ENCODE peak calls at places on chromosomes 1 and 21, in six cellular contexts. G is HAP-1, N is Panc1, V is suprapubic skin, P is tibial nerve, S is lower lobe of right lung. H is an unnamed sample.

GRCh38 chr1:63976006-63976405 is 202.2 kb downstream of the ROR1 start:
- DNase-seq in G (no peak), N (no peak), V (no peak), P (no peak), S (no peak), H (no peak)

GRCh38 chr1:61588736-61589381 is 136.1 kb downstream of the TM2D1 start:
- DNase-seq in G (peak; percentile 63), N (peak; percentile 50), V (no peak), P (no peak), S (peak; percentile 53), H (peak; percentile 10)

GRCh38 chr1:118963456-118964430 is 24.4 kb downstream of the TBX15 start:
- DNase-seq in G (no peak), N (no peak), V (no peak), P (no peak), S (no peak), H (no peak)

GRCh38 chr1:61851849-61852692 is 109.8 kb downstream of the PATJ start:
- DNase-seq in G (peak; percentile 71), N (no peak), V (no peak), P (no peak), S (no peak), H (peak; percentile 16)

GRCh38 chr21:15094706-15095105 is 29.9 kb upstream of the NRIP1 start:
- DNase-seq in G (no peak), N (no peak), V (no peak), P (no peak), S (no peak), H (no peak)

GRCh38 chr1:211654838-211655787 is 20.3 kb downstream of the NEK2 start:
- DNase-seq in G (peak; percentile 80), N (no peak), V (peak; percentile 92), P (peak; percentile 78), S (peak; percentile 90), H (no peak)

GRCh38 chr21:39656209-39656608 is 43.5 kb downstream of the B3GALT5 start:
- DNase-seq in G (no peak), N (no peak), V (no peak), P (no peak), S (no peak), H (no peak)

GRCh38 chr1:24910751-24911650 is 19.1 kb downstream of the RUNX3 start:
- DNase-seq in G (no peak), N (no peak), V (no peak), P (no peak), S (peak; percentile 66), H (no peak)

GRCh38 chr21:45979651-45980050 is 1.9 kb upstream of the COL6A1 start:
- DNase-seq in G (no peak), N (no peak), V (no peak), P (no peak), S (peak; percentile 19), H (no peak)

GRCh38 chr1:33163621-33164071 is 18.2 kb downstream of the TRIM62 start:
- DNase-seq in G (no peak), N (no peak), V (no peak), P (no peak), S (no peak), H (no peak)

GRCh38 chr1:216054593-216054992 is 368.7 kb downstream of the USH2A start:
- DNase-seq in G (no peak), N (no peak), V (no peak), P (no peak), S (no peak), H (no peak)

GRCh38 chr1:85605519-85606413 is 25.2 kb downstream of the CCN1 start:
- DNase-seq in G (no peak), N (peak; percentile 30), V (no peak), P (no peak), S (no peak), H (no peak)

GRCh38 chr1:154500533-154500932 is 1.5 kb upstream of the TDRD10 start:
- DNase-seq in G (no peak), N (no peak), V (no peak), P (no peak), S (no peak), H (no peak)
- H3K27me3 ChIP-seq in G (peaks cover 33% of the 10 kb centered on the region), N (peaks cover 25% of the 10 kb centered on the region), V (peaks cover 42% of the 10 kb centered on the region), P (peaks cover 72% of the 10 kb centered on the region), S (peaks cover 25% of the 10 kb centered on the region), H (peaks cover 36% of the 10 kb centered on the region)

DNA sequence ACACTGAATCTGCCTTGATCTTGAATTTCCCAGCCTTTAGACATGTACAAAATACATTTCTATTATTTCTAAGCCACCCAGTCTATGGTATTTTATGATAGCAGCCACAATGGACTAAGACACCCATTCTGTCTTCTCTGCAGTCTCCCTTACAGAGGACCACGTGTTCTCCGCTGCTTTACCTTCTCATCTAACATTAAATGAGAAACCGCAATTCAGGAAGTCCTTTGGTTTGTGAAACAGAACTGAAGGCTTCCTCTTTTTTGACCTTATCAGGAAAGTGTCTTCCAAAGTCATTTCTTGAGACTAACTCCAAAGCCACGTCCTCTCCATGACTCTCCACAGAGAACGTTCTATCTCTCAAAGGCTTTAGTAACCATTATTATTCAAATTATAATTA is 560.1 kb downstream of the OMA1 start:
- DNase-seq in G (no peak), N (no peak), V (no peak), P (no peak), S (no peak), H (no peak)
- H3K27me3 ChIP-seq in G (no peaks in the 10 kb centered on the region), N (no peaks in the 10 kb centered on the region), V (no peaks in the 10 kb centered on the region), P (no peaks in the 10 kb centered on the region), S (peaks cover 5% of the 10 kb centered on the region), H (no peaks in the 10 kb centered on the region)

GRCh38 chr1:47725000-47725731 is 272.0 kb downstream of the TRABD2B start:
- DNase-seq in G (no peak), N (no peak), V (no peak), P (no peak), S (no peak), H (no peak)
- H3K27me3 ChIP-seq in G (no peaks in the 10 kb centered on the region), N (peaks cover 8% of the 10 kb centered on the region), V (peaks cover 42% of the 10 kb centered on the region), P (peaks cover 34% of the 10 kb centered on the region), S (peaks cover 44% of the 10 kb centered on the region), H (peaks cover 38% of the 10 kb centered on the region)

DNA sequence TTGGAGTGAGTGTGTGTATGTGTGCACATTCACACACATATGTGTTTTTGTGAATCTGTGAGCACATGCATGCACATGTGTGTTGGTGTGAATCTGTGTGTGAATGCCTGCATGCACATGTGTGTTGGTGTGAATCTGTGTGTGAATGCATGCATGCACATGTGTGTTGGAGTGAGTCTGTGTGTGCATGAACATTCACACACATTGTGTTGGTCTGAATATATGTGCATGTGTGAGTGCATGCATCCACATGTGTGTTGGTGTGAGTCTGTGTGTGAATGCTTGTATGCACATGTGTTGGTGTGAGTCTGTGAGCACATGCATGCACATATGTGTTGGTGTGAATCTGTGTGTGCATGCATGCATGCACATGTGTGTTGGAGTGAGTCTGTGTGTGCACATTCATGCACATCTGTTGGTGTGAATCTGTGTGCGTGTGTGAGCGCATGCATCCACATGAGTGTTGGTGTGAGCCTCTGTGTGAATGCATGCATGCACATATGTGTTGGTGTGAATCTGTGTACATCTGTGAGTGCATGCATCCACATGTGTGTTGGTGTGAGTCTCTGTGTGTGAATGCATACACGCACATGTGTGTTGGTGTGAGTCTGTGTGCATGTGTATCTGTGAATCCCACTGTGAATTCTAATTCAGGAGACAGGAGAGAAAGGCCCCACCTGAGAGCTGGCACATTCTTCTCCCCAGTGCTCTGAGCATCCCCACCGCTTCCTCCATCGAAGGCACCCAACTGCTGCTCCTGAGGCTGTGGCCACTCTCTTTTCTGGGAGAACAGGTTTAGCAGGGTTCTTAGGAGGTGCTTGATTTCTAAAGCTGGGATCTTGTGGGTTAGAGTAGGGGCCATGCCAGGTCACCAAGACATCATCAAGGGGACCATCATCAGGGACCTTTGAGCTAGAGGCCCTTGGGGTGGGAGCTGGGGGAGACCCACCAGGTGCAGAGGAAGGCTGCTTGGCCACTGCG is 117.5 kb upstream of the ARHGEF16 start:
- DNase-seq in G (no peak), N (no peak), V (no peak), P (no peak), S (no peak), H (no peak)
- H3K27me3 ChIP-seq in G (no peaks in the 10 kb centered on the region), N (no peaks in the 10 kb centered on the region), V (peaks cover 70% of the 10 kb centered on the region), P (no peaks in the 10 kb centered on the region), S (peaks cover 5% of the 10 kb centered on the region), H (peaks cover 22% of the 10 kb centered on the region)

GRCh38 chr1:38505950-38506349 is 353.6 kb downstream of the RRAGC start:
- DNase-seq in G (no peak), N (no peak), V (no peak), P (no peak), S (no peak), H (no peak)

GRCh38 chr1:38512789-38513188 is 346.8 kb downstream of the RRAGC start:
- DNase-seq in G (no peak), N (no peak), V (no peak), P (no peak), S (peak; percentile 55), H (no peak)

GRCh38 chr1:38512024-38512623 is 347.4 kb downstream of the RRAGC start:
- DNase-seq in G (no peak), N (no peak), V (no peak), P (no peak), S (no peak), H (no peak)

GRCh38 chr1:38507563-38507962 is 352.0 kb downstream of the RRAGC start:
- DNase-seq in G (no peak), N (no peak), V (no peak), P (no peak), S (no peak), H (no peak)

GRCh38 chr1:38508272-38508671 is 351.3 kb downstream of the RRAGC start:
- DNase-seq in G (no peak), N (no peak), V (no peak), P (no peak), S (no peak), H (no peak)
- H3K27me3 ChIP-seq in G (peaks cover 32% of the 10 kb centered on the region), N (peaks cover 24% of the 10 kb centered on the region), V (peaks cover 7% of the 10 kb centered on the region), P (peaks cover 11% of the 10 kb centered on the region), S (no peaks in the 10 kb centered on the region), H (peaks cover 5% of the 10 kb centered on the region)

DNA sequence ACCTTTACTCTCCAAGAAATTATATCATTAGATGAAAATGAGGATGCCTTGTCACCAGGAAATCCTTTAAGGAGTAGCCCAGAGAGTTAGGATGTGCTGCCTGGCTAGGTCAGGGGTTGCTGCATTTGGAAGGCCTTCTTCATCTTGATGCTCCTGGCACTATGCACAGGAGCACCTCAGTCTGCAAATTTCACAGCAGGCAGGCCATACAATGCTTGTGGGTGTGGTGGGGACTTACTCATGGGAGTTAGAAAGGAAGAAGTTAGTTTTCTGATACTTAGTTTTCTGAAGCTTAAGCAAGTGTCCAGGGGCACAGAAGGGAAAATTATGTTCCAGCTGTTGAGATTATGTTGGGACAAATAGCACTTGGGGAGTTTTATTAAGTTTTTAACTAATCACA is 11.3 kb downstream of the HLX start:
- DNase-seq in G (no peak), N (no peak), V (no peak), P (no peak), S (no peak), H (no peak)
- H3K27me3 ChIP-seq in G (no peaks in the 10 kb centered on the region), N (peaks cover 12% of the 10 kb centered on the region), V (peaks cover 99% of the 10 kb centered on the region), P (peaks cover 81% of the 10 kb centered on the region), S (peaks cover 79% of the 10 kb centered on the region), H (peaks cover 96% of the 10 kb centered on the region)

H was measured in kidney epithelial cell.